ENCODE peak calls at places on chromosomes 2 and 18, in eight cellular contexts. E, X, D, Z, F, Q, L and G are unnamed samples.

GRCh38 chr2:41950440-41950960 is 97.3 kb upstream of the PKDCC start:
- DNase-seq in E (no peak), X (no peak), D (no peak), Z (no peak), F (no peak), Q (no peak), L (no peak), G (no peak)

GRCh38 chr2:237931205-237931721 is 35.6 kb upstream of the UBE2F start:
- DNase-seq in E (no peak), X (peak; percentile 28), D (no peak), Z (no peak), F (no peak), Q (no peak), L (no peak), G (no peak)

GRCh38 chr2:240642806-240643092 is 17.5 kb downstream of the GPR35 start:
- DNase-seq in E (no peak), X (no peak), D (no peak), Z (no peak), F (peak; percentile 64), Q (no peak), L (no peak), G (no peak)

GRCh38 chr2:174654429-174654941 is 56.9 kb upstream of the WIPF1 start:
- DNase-seq in E (no peak), X (peak; percentile 23), D (no peak), Z (no peak), F (no peak), Q (no peak), L (no peak), G (no peak)

GRCh38 chr2:86622409-86622877 is 1.2 kb downstream of the RNF103 start:
- DNase-seq in E (peak; percentile 62), X (peak; percentile 30), D (no peak), Z (peak; percentile 40), F (peak; percentile 58), Q (peak; percentile 43), L (peak; percentile 39), G (peak; percentile 37)

GRCh38 chr18:33818145-33818544 is 240.1 kb downstream of the ASXL3 start:
- DNase-seq in E (no peak), X (no peak), D (no peak), Z (no peak), F (no peak), Q (no peak), L (no peak), G (no peak)

GRCh38 chr2:196589429-196589828 is 50.1 kb upstream of the CCDC150 start:
- DNase-seq in E (no peak), X (no peak), D (no peak), Z (no peak), F (no peak), Q (no peak), L (no peak), G (no peak)

GRCh38 chr18:22040527-22040926 is 128.9 kb upstream of the GATA6 start:
- DNase-seq in E (peak; percentile 81), X (no peak), D (no peak), Z (no peak), F (no peak), Q (no peak), L (no peak), G (no peak)

GRCh38 chr2:125644257-125644656 is 1011.7 kb upstream of the GYPC start:
- DNase-seq in E (no peak), X (no peak), D (no peak), Z (no peak), F (no peak), Q (no peak), L (no peak), G (no peak)

GRCh38 chr2:206627632-206628031 is 14.7 kb upstream of the FAM237A start:
- DNase-seq in E (no peak), X (no peak), D (no peak), Z (no peak), F (no peak), Q (no peak), L (no peak), G (no peak)

GRCh38 chr2:27889774-27890145 is 427 bp downstream of the RBKS start:
- DNase-seq in E (peak; percentile 51), X (peak; percentile 32), D (no peak), Z (no peak), F (no peak), Q (no peak), L (no peak), G (peak; percentile 21)

GRCh38 chr18:38718365-38718901 is 1152.8 kb upstream of the CELF4 start:
- DNase-seq in E (no peak), X (no peak), D (no peak), Z (no peak), F (peak; percentile 60), Q (no peak), L (no peak), G (no peak)
- H3K4me3 ChIP-seq in E (no peak overlapping the region), X (no peak overlapping the region), D (no peak overlapping the region), Z (no peak overlapping the region), F (no peak overlapping the region), Q (no peak overlapping the region), L (no peak overlapping the region), G (no peak overlapping the region)

GRCh38 chr2:48617618-48618017 is at the start of gene GTF2A1L:
- DNase-seq in E (no peak), X (no peak), D (no peak), Z (no peak), F (no peak), Q (no peak), L (no peak), G (no peak)
- TF ChIP-seq CTCF in E (no peak), X (no peak), D (no peak), Z (no peak), F (no peak), Q (no peak), L (no peak), G (no peak)

GRCh38 chr18:76980663-76981387 is 151.8 kb downstream of the MBP start:
- DNase-seq in E (no peak), X (no peak), D (peak; percentile 40), Z (no peak), F (no peak), Q (no peak), L (no peak), G (no peak)
- H3K4me3 ChIP-seq in E (no peak overlapping the region), X (no peak overlapping the region), D (no peak overlapping the region), Z (no peak overlapping the region), F (no peak overlapping the region), Q (no peak overlapping the region), L (no peak overlapping the region), G (no peak overlapping the region)

GRCh38 chr18:47755102-47755456 is 175.4 kb downstream of the SMAD2 start:
- DNase-seq in E (no peak), X (no peak), D (no peak), Z (no peak), F (no peak), Q (no peak), L (no peak), G (no peak)

GRCh38 chr18:47754311-47755101 is 176.0 kb downstream of the SMAD2 start:
- DNase-seq in E (peak; percentile 62), X (no peak), D (no peak), Z (peak; percentile 34), F (peak; percentile 62), Q (peak; percentile 57), L (peak; percentile 8), G (peak; percentile 33)

GRCh38 chr18:47756364-47757016 is 174.0 kb downstream of the SMAD2 start:
- DNase-seq in E (peak; percentile 80), X (peak; percentile 59), D (peak; percentile 74), Z (peak; percentile 51), F (peak; percentile 77), Q (peak; percentile 80), L (peak; percentile 25), G (peak; percentile 69)

GRCh38 chr18:47752796-47753645 is 177.4 kb downstream of the SMAD2 start:
- DNase-seq in E (no peak), X (no peak), D (no peak), Z (no peak), F (no peak), Q (no peak), L (no peak), G (no peak)

GRCh38 chr18:47758000-47758399 is 172.5 kb downstream of the SMAD2 start:
- DNase-seq in E (no peak), X (no peak), D (no peak), Z (peak; percentile 7), F (no peak), Q (no peak), L (no peak), G (peak; percentile 8)
- TF ChIP-seq CTCF in E (peak; percentile 28), X (peak; percentile 45), D (no peak), Z (peak; percentile 24), F (no peak), Q (no peak), L (peak; percentile 50), G (peak; percentile 33)

GRCh38 chr2:68317971-68318685 is 1.6 kb downstream of the CNRIP1 start:
- DNase-seq in E (no peak), X (peak; percentile 6), D (no peak), Z (no peak), F (no peak), Q (no peak), L (no peak), G (no peak)
- H3K4me3 ChIP-seq in E (peak overlapping the region; percentile 56), X (peak overlapping the region; percentile 86), D (peak overlapping the region; percentile 80), Z (peak overlapping the region; percentile 86), F (peak overlapping the region; percentile 54), Q (peak overlapping the region; percentile 62), L (no peak overlapping the region), G (no peak overlapping the region)

GRCh38 chr18:23504720-23505119 is 1.4 kb downstream of the RMC1 start:
- DNase-seq in E (no peak), X (no peak), D (no peak), Z (no peak), F (no peak), Q (peak; percentile 30), L (no peak), G (no peak)

GRCh38 chr18:23502516-23503037 is 734 bp upstream of the RMC1 start:
- DNase-seq in E (no peak), X (no peak), D (no peak), Z (no peak), F (no peak), Q (no peak), L (no peak), G (no peak)

GRCh38 chr18:23501626-23502025 is 1.7 kb upstream of the RMC1 start:
- DNase-seq in E (no peak), X (no peak), D (no peak), Z (no peak), F (no peak), Q (no peak), L (no peak), G (no peak)

GRCh38 chr18:23503967-23504352 is 649 bp downstream of the RMC1 start:
- DNase-seq in E (no peak), X (no peak), D (no peak), Z (no peak), F (no peak), Q (no peak), L (no peak), G (no peak)

DNA sequence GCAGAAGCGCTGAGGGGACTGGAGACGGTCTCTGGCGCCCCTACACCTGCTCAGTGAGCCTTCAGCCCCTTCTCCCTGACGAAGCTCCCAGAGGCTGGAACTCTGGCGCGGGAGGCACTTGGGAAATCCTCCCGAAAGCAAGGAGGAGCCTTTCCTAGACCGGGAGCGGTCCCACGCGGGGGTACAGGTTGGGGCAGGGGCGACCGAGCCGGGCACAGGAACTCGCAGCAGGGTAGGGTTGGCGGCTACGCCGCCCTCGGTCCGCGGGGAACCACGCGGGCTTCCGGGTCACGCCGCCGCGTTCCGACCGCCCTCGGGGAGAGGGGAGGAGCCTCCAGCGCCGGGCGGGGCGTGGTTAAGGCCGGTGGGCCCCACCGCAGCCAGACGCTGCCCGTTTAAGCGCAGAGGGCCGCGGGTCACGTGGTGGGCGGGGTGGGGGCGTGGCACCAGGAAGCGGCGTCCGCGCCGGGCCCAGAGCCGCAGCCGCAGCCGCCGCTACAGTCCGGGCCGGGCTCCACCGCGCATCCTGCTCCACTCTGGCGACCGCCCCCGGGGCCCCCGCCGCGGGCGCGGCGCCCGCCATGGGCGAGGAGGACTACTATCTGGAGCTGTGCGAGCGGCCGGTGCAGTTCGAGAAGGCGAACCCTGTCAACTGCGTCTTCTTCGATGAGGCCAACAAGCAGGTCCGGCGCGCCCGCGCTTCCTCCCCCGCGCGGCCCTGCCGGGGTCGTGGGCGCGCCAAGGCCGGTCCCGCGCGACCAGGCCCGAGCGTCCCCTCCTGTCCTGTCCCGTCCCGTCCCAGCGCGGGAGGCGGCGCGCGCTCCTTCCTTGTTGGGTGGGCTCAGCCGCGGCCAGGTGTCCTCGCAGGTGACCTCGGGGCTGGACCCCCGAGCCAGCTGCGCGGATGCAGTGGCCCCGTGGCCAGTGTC is at the start of gene RMC1:
- DNase-seq in E (peak; percentile 98), X (peak; percentile 95), D (peak; percentile 96), Z (peak; percentile 93), F (peak; percentile 98), Q (peak; percentile 99), L (peak; percentile 90), G (peak; percentile 96)
- TF ChIP-seq CTCF in E (no peak), X (no peak), D (peak; percentile 46), Z (no peak), F (no peak), Q (peak; percentile 38), L (peak; percentile 21), G (peak; percentile 17)